ENCODE peak calls at places on chromosomes 12 and 14, in five cellular contexts. T is NCI-H1105 treated with DMSO at 0.1 percent for 48 hours; H is A549; D is H4; W is activated CD4-positive, alpha-beta T cell treated with anti-CD3 and anti-CD28 coated beads for 1 hour. J is an unnamed sample.

GRCh38 chr12:46332260-46332659 is 40.3 kb downstream of the SLC38A2 start:
- DNase-seq in T (no peak), H (peak), D (peak), W (no peak), J (no peak)

GRCh38 chr14:95248422-95248821 is 71.3 kb downstream of the CLMN start:
- DNase-seq in T (no peak), H (peak), D (no peak), W (no peak), J (no peak)

GRCh38 chr12:91896725-91897515 is 248.7 kb downstream of the BTG1 start:
- DNase-seq in T (no peak), H (no peak), D (no peak), W (no peak), J (no peak)

GRCh38 chr12:42809226-42809625 is 219.7 kb upstream of the PRICKLE1 start:
- DNase-seq in T (no peak), H (no peak), D (no peak), W (no peak), J (no peak)

GRCh38 chr14:96085369-96085768 is 46.2 kb downstream of the C14orf132 start:
- DNase-seq in T (no peak), H (no peak), D (no peak), W (no peak), J (no peak)

GRCh38 chr12:50242751-50243191 is 40.5 kb downstream of the LIMA1 start:
- DNase-seq in T (no peak), H (no peak), D (no peak), W (no peak), J (no peak)

GRCh38 chr12:75863475-75863874 is 168.1 kb downstream of the PHLDA1 start:
- DNase-seq in T (no peak), H (peak), D (no peak), W (no peak), J (no peak)

GRCh38 chr14:76463105-76463504 is 87.2 kb downstream of the ESRRB start:
- DNase-seq in T (no peak), H (no peak), D (peak), W (no peak), J (no peak)

GRCh38 chr12:47886471-47887240 is 18.1 kb downstream of the VDR start:
- DNase-seq in T (no peak), H (no peak), D (no peak), W (no peak), J (no peak)

GRCh38 chr12:93591137-93591868 is 18.8 kb downstream of the SOCS2 start:
- DNase-seq in T (peak), H (peak), D (peak), W (peak), J (peak)

GRCh38 chr12:90984114-90984513 is 20.7 kb downstream of the EPYC start:
- DNase-seq in T (no peak), H (no peak), D (no peak), W (no peak), J (no peak)

GRCh38 chr14:96776791-96777190 is 20.4 kb upstream of the VRK1 start:
- DNase-seq in T (no peak), H (no peak), D (no peak), W (no peak), J (no peak)

GRCh38 chr12:91326043-91327027 is 143.7 kb upstream of the DCN start:
- DNase-seq in T (peak), H (peak), D (peak), W (no peak), J (no peak)

GRCh38 chr14:33835677-33836076 is 115.2 kb downstream of the EGLN3 start:
- DNase-seq in T (no peak), H (no peak), D (no peak), W (no peak), J (no peak)

GRCh38 chr14:102694530-102695171 is 82.6 kb upstream of the TRAF3 start:
- DNase-seq in T (peak), H (peak), D (peak), W (peak), J (no peak)

GRCh38 chr14:105748204-105748578 is 221.8 kb downstream of the TMEM121 start:
- DNase-seq in T (no peak), H (peak), D (no peak), W (no peak), J (no peak)

GRCh38 chr14:67285876-67286452 is 44.7 kb downstream of the PALS1 start:
- DNase-seq in T (peak), H (peak), D (peak), W (no peak), J (no peak)

GRCh38 chr12:47863985-47864384 is 40.8 kb downstream of the VDR start:
- DNase-seq in T (no peak), H (no peak), D (no peak), W (no peak), J (no peak)

GRCh38 chr14:92718659-92719058 is 29.8 kb downstream of the LGMN start:
- DNase-seq in T (no peak), H (no peak), D (no peak), W (no peak), J (no peak)

GRCh38 chr12:23014749-23015148 is 389.8 kb downstream of the ETNK1 start:
- DNase-seq in T (no peak), H (no peak), D (no peak), W (no peak), J (no peak)

GRCh38 chr14:39247256-39247655 is 13.5 kb downstream of the MIA2 start:
- DNase-seq in T (no peak), H (no peak), D (peak), W (no peak), J (no peak)

GRCh38 chr14:87772854-87773253 is 220.1 kb downstream of the GALC start:
- DNase-seq in T (no peak), H (no peak), D (no peak), W (no peak), J (no peak)

GRCh38 chr12:59858508-59858907 is 262.7 kb downstream of the SLC16A7 start:
- DNase-seq in T (no peak), H (no peak), D (no peak), W (no peak), J (no peak)

GRCh38 chr12:123250471-123251383 is 17.5 kb downstream of the MTRFR start:
- DNase-seq in T (peak), H (peak), D (peak), W (no peak), J (no peak)

GRCh38 chr12:113471619-113472171 is at the start of gene LHX5:
- DNase-seq in T (peak), H (peak), D (no peak), W (no peak), J (no peak)

GRCh38 chr12:44972746-44973421 is 78.0 kb downstream of the DBX2 start:
- DNase-seq in T (peak), H (peak), D (peak), W (no peak), J (no peak)

GRCh38 chr12:80442426-80443222 is 1.4 kb upstream of the PTPRQ start:
- DNase-seq in T (no peak), H (peak), D (no peak), W (no peak), J (no peak)

GRCh38 chr12:32302218-32302826 is 97.0 kb upstream of the FGD4 start:
- DNase-seq in T (peak), H (no peak), D (peak), W (no peak), J (peak)

GRCh38 chr14:43161477-43161876 is 1345.6 kb downstream of the FSCB start:
- DNase-seq in T (no peak), H (no peak), D (no peak), W (no peak), J (no peak)

GRCh38 chr12:77537648-77538047 is 293.0 kb upstream of the NAV3 start:
- DNase-seq in T (no peak), H (no peak), D (no peak), W (no peak), J (no peak)

GRCh38 chr12:125657681-125658080 is 592.4 kb downstream of the AACS start:
- DNase-seq in T (no peak), H (no peak), D (no peak), W (no peak), J (no peak)

J was measured in activated B cell treated with CpG ODN at 0.5 μM for 24 hours.